ENCODE peak calls at places on chromosomes 5 and 9, in ten cellular contexts. One of them, this sample, is unnamed.

GRCh38 chr5:74127377-74128338 is 501.7 kb downstream of the ARHGEF28 start:
- DNase-seq in kidney: no peak
- DNase-seq in spleen: no peak
- DNase-seq in stomach: no peak
- DNase-seq in lung: no peak
- DNase-seq in PC-9: peak; percentile 25
- DNase-seq in heart right ventricle: peak; percentile 33
- DNase-seq in CD8-positive, alpha-beta T cell: no peak
- DNase-seq in left ventricle myocardium inferior: no peak
- DNase-seq in esophagus squamous epithelium: no peak
- DNase-seq in this sample: no peak

GRCh38 chr5:79878721-79879336 is 112.2 kb downstream of the MTX3 start:
- DNase-seq in kidney: no peak
- DNase-seq in spleen: no peak
- DNase-seq in stomach: no peak
- DNase-seq in lung: no peak
- DNase-seq in PC-9: peak; percentile 12
- DNase-seq in heart right ventricle: no peak
- DNase-seq in CD8-positive, alpha-beta T cell: no peak
- DNase-seq in left ventricle myocardium inferior: no peak
- DNase-seq in esophagus squamous epithelium: no peak
- DNase-seq in this sample: no peak

GRCh38 chr5:110094109-110094508 is 404.4 kb downstream of the MAN2A1 start:
- DNase-seq in kidney: no peak
- DNase-seq in spleen: no peak
- DNase-seq in stomach: no peak
- DNase-seq in lung: no peak
- DNase-seq in PC-9: no peak
- DNase-seq in heart right ventricle: no peak
- DNase-seq in CD8-positive, alpha-beta T cell: no peak
- DNase-seq in left ventricle myocardium inferior: no peak
- DNase-seq in esophagus squamous epithelium: no peak
- DNase-seq in this sample: no peak

GRCh38 chr9:7653262-7653661 is 146.3 kb downstream of the DMAC1 start:
- DNase-seq in kidney: no peak
- DNase-seq in spleen: no peak
- DNase-seq in stomach: no peak
- DNase-seq in lung: no peak
- DNase-seq in PC-9: no peak
- DNase-seq in heart right ventricle: peak; percentile 32
- DNase-seq in CD8-positive, alpha-beta T cell: no peak
- DNase-seq in left ventricle myocardium inferior: no peak
- DNase-seq in esophagus squamous epithelium: no peak
- DNase-seq in this sample: no peak

GRCh38 chr5:32051796-32052195 is 122.3 kb downstream of the GOLPH3 start:
- DNase-seq in kidney: no peak
- DNase-seq in spleen: no peak
- DNase-seq in stomach: no peak
- DNase-seq in lung: no peak
- DNase-seq in PC-9: no peak
- DNase-seq in heart right ventricle: no peak
- DNase-seq in CD8-positive, alpha-beta T cell: no peak
- DNase-seq in left ventricle myocardium inferior: no peak
- DNase-seq in esophagus squamous epithelium: no peak
- DNase-seq in this sample: no peak

GRCh38 chr9:77460938-77461337 is 187.2 kb downstream of the GNA14 start:
- DNase-seq in kidney: no peak
- DNase-seq in spleen: no peak
- DNase-seq in stomach: no peak
- DNase-seq in lung: no peak
- DNase-seq in PC-9: no peak
- DNase-seq in heart right ventricle: no peak
- DNase-seq in CD8-positive, alpha-beta T cell: no peak
- DNase-seq in left ventricle myocardium inferior: no peak
- DNase-seq in esophagus squamous epithelium: no peak
- DNase-seq in this sample: no peak

GRCh38 chr5:114346171-114346570 is 15.7 kb upstream of the KCNN2 start:
- DNase-seq in kidney: no peak
- DNase-seq in spleen: no peak
- DNase-seq in stomach: no peak
- DNase-seq in lung: no peak
- DNase-seq in PC-9: no peak
- DNase-seq in heart right ventricle: no peak
- DNase-seq in CD8-positive, alpha-beta T cell: no peak
- DNase-seq in left ventricle myocardium inferior: no peak
- DNase-seq in esophagus squamous epithelium: no peak
- DNase-seq in this sample: no peak

GRCh38 chr5:60205071-60205470 is 311.5 kb upstream of the PDE4D start:
- DNase-seq in kidney: no peak
- DNase-seq in spleen: no peak
- DNase-seq in stomach: no peak
- DNase-seq in lung: no peak
- DNase-seq in PC-9: no peak
- DNase-seq in heart right ventricle: no peak
- DNase-seq in CD8-positive, alpha-beta T cell: no peak
- DNase-seq in left ventricle myocardium inferior: no peak
- DNase-seq in esophagus squamous epithelium: no peak
- DNase-seq in this sample: no peak

GRCh38 chr5:32709789-32710334 is 1.3 kb upstream of the NPR3 start:
- DNase-seq in kidney: peak; percentile 90
- DNase-seq in spleen: peak; percentile 79
- DNase-seq in stomach: peak; percentile 47
- DNase-seq in lung: peak; percentile 60
- DNase-seq in PC-9: peak; percentile 82
- DNase-seq in heart right ventricle: peak; percentile 75
- DNase-seq in CD8-positive, alpha-beta T cell: no peak
- DNase-seq in left ventricle myocardium inferior: peak; percentile 69
- DNase-seq in esophagus squamous epithelium: no peak
- DNase-seq in this sample: no peak

GRCh38 chr9:95224371-95225015 is 93.0 kb downstream of the FANCC start:
- DNase-seq in kidney: no peak
- DNase-seq in spleen: no peak
- DNase-seq in stomach: no peak
- DNase-seq in lung: no peak
- DNase-seq in PC-9: no peak
- DNase-seq in heart right ventricle: no peak
- DNase-seq in CD8-positive, alpha-beta T cell: no peak
- DNase-seq in left ventricle myocardium inferior: no peak
- DNase-seq in esophagus squamous epithelium: no peak
- DNase-seq in this sample: no peak

GRCh38 chr5:125683669-125684068 is 739.5 kb upstream of the GRAMD2B start:
- DNase-seq in kidney: no peak
- DNase-seq in spleen: no peak
- DNase-seq in stomach: no peak
- DNase-seq in lung: no peak
- DNase-seq in PC-9: no peak
- DNase-seq in heart right ventricle: no peak
- DNase-seq in CD8-positive, alpha-beta T cell: no peak
- DNase-seq in left ventricle myocardium inferior: no peak
- DNase-seq in esophagus squamous epithelium: no peak
- DNase-seq in this sample: no peak

GRCh38 chr9:78133751-78134150 is 102.1 kb upstream of the CEP78 start:
- DNase-seq in kidney: no peak
- DNase-seq in spleen: no peak
- DNase-seq in stomach: no peak
- DNase-seq in lung: no peak
- DNase-seq in PC-9: no peak
- DNase-seq in heart right ventricle: no peak
- DNase-seq in CD8-positive, alpha-beta T cell: no peak
- DNase-seq in left ventricle myocardium inferior: no peak
- DNase-seq in esophagus squamous epithelium: no peak
- DNase-seq in this sample: no peak

GRCh38 chr9:84229186-84229585 is 111.4 kb downstream of the SLC28A3 start:
- DNase-seq in kidney: no peak
- DNase-seq in spleen: no peak
- DNase-seq in stomach: no peak
- DNase-seq in lung: no peak
- DNase-seq in PC-9: no peak
- DNase-seq in heart right ventricle: no peak
- DNase-seq in CD8-positive, alpha-beta T cell: no peak
- DNase-seq in left ventricle myocardium inferior: no peak
- DNase-seq in esophagus squamous epithelium: no peak
- DNase-seq in this sample: no peak

GRCh38 chr9:22147818-22148573 is 138.9 kb upstream of the CDKN2B start:
- DNase-seq in kidney: no peak
- DNase-seq in spleen: no peak
- DNase-seq in stomach: no peak
- DNase-seq in lung: no peak
- DNase-seq in PC-9: peak; percentile 11
- DNase-seq in heart right ventricle: no peak
- DNase-seq in CD8-positive, alpha-beta T cell: no peak
- DNase-seq in left ventricle myocardium inferior: no peak
- DNase-seq in esophagus squamous epithelium: no peak
- DNase-seq in this sample: no peak

GRCh38 chr9:93267091-93267541 is 83.2 kb downstream of the WNK2 start:
- DNase-seq in kidney: peak; percentile 68
- DNase-seq in spleen: peak; percentile 69
- DNase-seq in stomach: peak; percentile 24
- DNase-seq in lung: no peak
- DNase-seq in PC-9: no peak
- DNase-seq in heart right ventricle: no peak
- DNase-seq in CD8-positive, alpha-beta T cell: no peak
- DNase-seq in left ventricle myocardium inferior: no peak
- DNase-seq in esophagus squamous epithelium: no peak
- DNase-seq in this sample: no peak

GRCh38 chr9:70563010-70563409 is 148.6 kb upstream of the KLF9 start:
- DNase-seq in kidney: no peak
- DNase-seq in spleen: no peak
- DNase-seq in stomach: no peak
- DNase-seq in lung: no peak
- DNase-seq in PC-9: no peak
- DNase-seq in heart right ventricle: no peak
- DNase-seq in CD8-positive, alpha-beta T cell: no peak
- DNase-seq in left ventricle myocardium inferior: no peak
- DNase-seq in esophagus squamous epithelium: no peak
- DNase-seq in this sample: no peak

DNA sequence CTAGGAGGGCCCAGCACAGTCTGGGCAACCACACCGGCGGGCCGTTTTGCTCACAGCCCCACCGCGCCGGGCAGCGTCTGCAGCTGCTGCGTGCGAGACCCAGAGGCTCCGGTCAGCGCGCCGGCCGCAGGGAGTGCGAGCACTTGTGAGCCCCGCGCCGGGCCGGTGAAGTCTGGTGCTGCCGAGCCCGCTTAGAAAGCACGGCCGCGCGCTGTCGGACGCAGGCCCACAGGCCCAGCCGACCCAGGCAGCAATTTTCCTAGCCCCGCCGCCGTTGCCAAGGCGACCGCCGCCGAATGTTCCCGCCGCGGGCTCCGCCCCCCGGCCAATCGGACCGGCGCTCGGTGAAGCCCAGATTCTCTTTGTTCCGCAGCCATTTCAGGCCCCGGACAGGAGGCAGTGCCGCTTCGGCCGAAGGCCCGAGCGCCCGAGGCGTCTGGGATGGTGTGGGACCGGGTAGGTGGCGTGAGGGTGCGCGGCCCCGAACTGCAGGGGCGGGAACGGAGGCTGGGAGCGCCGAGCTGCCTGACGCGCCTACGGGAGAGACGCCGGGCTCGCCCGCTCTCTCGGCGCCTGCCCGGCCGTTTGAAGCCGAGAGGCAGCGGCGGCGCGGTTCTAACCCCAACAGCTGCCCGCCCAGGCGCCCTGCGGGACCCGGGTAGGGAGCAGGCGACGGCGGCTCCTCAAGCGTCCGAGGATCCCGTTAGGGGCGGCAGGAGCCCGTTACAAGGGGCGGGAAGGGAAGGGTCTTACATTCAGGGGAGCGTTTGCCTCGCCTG is at the start of gene TNPO1:
- DNase-seq in kidney: peak; percentile 98
- DNase-seq in spleen: peak; percentile 99
- DNase-seq in stomach: peak; percentile 94
- DNase-seq in lung: peak; percentile 92
- DNase-seq in PC-9: peak; percentile 92
- DNase-seq in heart right ventricle: peak; percentile 94
- DNase-seq in CD8-positive, alpha-beta T cell: peak; percentile 77
- DNase-seq in left ventricle myocardium inferior: peak; percentile 96
- DNase-seq in esophagus squamous epithelium: peak; percentile 53
- DNase-seq in this sample: peak; percentile 79
- TF ChIP-seq CTCF in kidney: no peak
- TF ChIP-seq CTCF in spleen: no peak
- TF ChIP-seq CTCF in stomach: no peak
- TF ChIP-seq CTCF in lung: no peak
- TF ChIP-seq CTCF in PC-9: no peak
- TF ChIP-seq CTCF in heart right ventricle: no peak
- TF ChIP-seq CTCF in CD8-positive, alpha-beta T cell: no peak
- TF ChIP-seq CTCF in left ventricle myocardium inferior: no peak
- TF ChIP-seq CTCF in esophagus squamous epithelium: no peak
- TF ChIP-seq CTCF in this sample: no peak

DNA sequence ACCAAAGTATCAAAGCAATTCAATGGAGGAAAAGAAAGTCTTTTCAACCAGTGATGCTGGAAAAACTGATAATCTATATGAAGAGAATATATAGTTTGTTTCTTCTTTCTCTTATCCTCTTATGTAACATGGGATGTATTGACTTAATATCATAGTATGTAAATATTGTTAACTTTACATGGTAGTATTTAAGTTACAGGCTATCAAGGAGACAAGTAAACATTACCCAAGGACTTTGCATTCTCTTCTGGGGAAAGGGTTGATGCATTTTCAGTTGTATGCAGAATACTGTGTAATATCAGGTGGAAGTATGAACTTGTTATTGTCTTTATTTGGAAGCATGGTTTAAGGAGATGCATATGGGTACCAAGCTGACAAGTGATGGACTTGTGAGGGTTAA is 9.1 kb upstream of the ARHGEF37 start:
- DNase-seq in kidney: no peak
- DNase-seq in spleen: no peak
- DNase-seq in stomach: no peak
- DNase-seq in lung: no peak
- DNase-seq in PC-9: no peak
- DNase-seq in heart right ventricle: no peak
- DNase-seq in CD8-positive, alpha-beta T cell: no peak
- DNase-seq in left ventricle myocardium inferior: no peak
- DNase-seq in esophagus squamous epithelium: no peak
- DNase-seq in this sample: no peak
- H3K9me3 ChIP-seq in kidney: no peaks in the 10 kb centered on the region
- H3K9me3 ChIP-seq in spleen: no peaks in the 10 kb centered on the region
- H3K9me3 ChIP-seq in stomach: no peaks in the 10 kb centered on the region
- H3K9me3 ChIP-seq in lung: no peaks in the 10 kb centered on the region
- H3K9me3 ChIP-seq in PC-9: no peaks in the 10 kb centered on the region
- H3K9me3 ChIP-seq in heart right ventricle: no peaks in the 10 kb centered on the region
- H3K9me3 ChIP-seq in CD8-positive, alpha-beta T cell: no peaks in the 10 kb centered on the region
- H3K9me3 ChIP-seq in left ventricle myocardium inferior: no peaks in the 10 kb centered on the region
- H3K9me3 ChIP-seq in esophagus squamous epithelium: no peaks in the 10 kb centered on the region
- H3K9me3 ChIP-seq in this sample: no peaks in the 10 kb centered on the region

GRCh38 chr9:126965541-126966428 is 51.2 kb downstream of the RALGPS1 start:
- DNase-seq in kidney: no peak
- DNase-seq in spleen: no peak
- DNase-seq in stomach: peak; percentile 46
- DNase-seq in lung: no peak
- DNase-seq in PC-9: peak; percentile 28
- DNase-seq in heart right ventricle: peak; percentile 52
- DNase-seq in CD8-positive, alpha-beta T cell: peak; percentile 25
- DNase-seq in left ventricle myocardium inferior: peak; percentile 47
- DNase-seq in esophagus squamous epithelium: no peak
- DNase-seq in this sample: peak; percentile 32
- H3K27ac ChIP-seq in kidney: no peak overlapping the region
- H3K27ac ChIP-seq in spleen: no peak overlapping the region
- H3K27ac ChIP-seq in stomach: no peak overlapping the region
- H3K27ac ChIP-seq in lung: no peak overlapping the region
- H3K27ac ChIP-seq in PC-9: peak overlapping the region; percentile 63
- H3K27ac ChIP-seq in heart right ventricle: peak overlapping the region; percentile 6
- H3K27ac ChIP-seq in CD8-positive, alpha-beta T cell: no peak overlapping the region
- H3K27ac ChIP-seq in left ventricle myocardium inferior: peak overlapping the region; percentile 77
- H3K27ac ChIP-seq in esophagus squamous epithelium: no peak overlapping the region
- H3K27ac ChIP-seq in this sample: no peak overlapping the region

GRCh38 chr5:1437452-1437851 is 7.8 kb downstream of the SLC6A3 start:
- DNase-seq in kidney: no peak
- DNase-seq in spleen: no peak
- DNase-seq in stomach: peak; percentile 27
- DNase-seq in lung: no peak
- DNase-seq in PC-9: peak; percentile 58
- DNase-seq in heart right ventricle: no peak
- DNase-seq in CD8-positive, alpha-beta T cell: no peak
- DNase-seq in left ventricle myocardium inferior: no peak
- DNase-seq in esophagus squamous epithelium: no peak
- DNase-seq in this sample: no peak
- TF ChIP-seq CTCF in kidney: no peak
- TF ChIP-seq CTCF in spleen: no peak
- TF ChIP-seq CTCF in stomach: no peak
- TF ChIP-seq CTCF in lung: no peak
- TF ChIP-seq CTCF in PC-9: no peak
- TF ChIP-seq CTCF in heart right ventricle: no peak
- TF ChIP-seq CTCF in CD8-positive, alpha-beta T cell: no peak
- TF ChIP-seq CTCF in left ventricle myocardium inferior: no peak
- TF ChIP-seq CTCF in esophagus squamous epithelium: no peak
- TF ChIP-seq CTCF in this sample: no peak

This sample was measured in CD4-positive, alpha-beta T cell.